ENCODE peak calls at places on chromosomes 7 and 10, in six cellular contexts. One of them, this sample, is unnamed.

GRCh38 chr10:61836888-61837747 is 64.4 kb upstream of the ARID5B start:
- DNase-seq in GM12878: no peak
- DNase-seq in HCT116: peak
- DNase-seq in NB4: no peak
- DNase-seq in transverse colon: no peak
- DNase-seq in AG04450: peak
- DNase-seq in this sample: peak

GRCh38 chr7:144869072-144869471 is 33.2 kb upstream of the TPK1 start:
- DNase-seq in GM12878: no peak
- DNase-seq in HCT116: no peak
- DNase-seq in NB4: no peak
- DNase-seq in transverse colon: no peak
- DNase-seq in AG04450: no peak
- DNase-seq in this sample: no peak

GRCh38 chr7:17939111-17939669 is 1.1 kb downstream of the SNX13 start:
- DNase-seq in GM12878: no peak
- DNase-seq in HCT116: no peak
- DNase-seq in NB4: no peak
- DNase-seq in transverse colon: no peak
- DNase-seq in AG04450: no peak
- DNase-seq in this sample: peak

GRCh38 chr10:73836427-73836826 is 25.0 kb upstream of the NDST2 start:
- DNase-seq in GM12878: no peak
- DNase-seq in HCT116: no peak
- DNase-seq in NB4: no peak
- DNase-seq in transverse colon: no peak
- DNase-seq in AG04450: no peak
- DNase-seq in this sample: peak

GRCh38 chr7:72336887-72337821 is 75.0 kb downstream of the CALN1 start:
- DNase-seq in GM12878: no peak
- DNase-seq in HCT116: no peak
- DNase-seq in NB4: no peak
- DNase-seq in transverse colon: no peak
- DNase-seq in AG04450: no peak
- DNase-seq in this sample: no peak

GRCh38 chr10:74453151-74453550 is 302.1 kb downstream of the ADK start:
- DNase-seq in GM12878: no peak
- DNase-seq in HCT116: no peak
- DNase-seq in NB4: no peak
- DNase-seq in transverse colon: no peak
- DNase-seq in AG04450: no peak
- DNase-seq in this sample: no peak

GRCh38 chr10:124077216-124077615 is 16.2 kb downstream of the CHST15 start:
- DNase-seq in GM12878: no peak
- DNase-seq in HCT116: no peak
- DNase-seq in NB4: no peak
- DNase-seq in transverse colon: no peak
- DNase-seq in AG04450: no peak
- DNase-seq in this sample: no peak

GRCh38 chr10:79063661-79064490 is 4.9 kb upstream of the ZMIZ1 start:
- DNase-seq in GM12878: no peak
- DNase-seq in HCT116: no peak
- DNase-seq in NB4: no peak
- DNase-seq in transverse colon: peak
- DNase-seq in AG04450: no peak
- DNase-seq in this sample: no peak

GRCh38 chr7:13848576-13849527 is 140.6 kb downstream of the ETV1 start:
- DNase-seq in GM12878: no peak
- DNase-seq in HCT116: no peak
- DNase-seq in NB4: no peak
- DNase-seq in transverse colon: no peak
- DNase-seq in AG04450: no peak
- DNase-seq in this sample: peak

GRCh38 chr7:1815051-1815481 is 145.0 kb downstream of the ELFN1 start:
- DNase-seq in GM12878: no peak
- DNase-seq in HCT116: no peak
- DNase-seq in NB4: peak
- DNase-seq in transverse colon: no peak
- DNase-seq in AG04450: no peak
- DNase-seq in this sample: no peak

GRCh38 chr10:6037975-6038624 is 24.1 kb downstream of the IL2RA start:
- DNase-seq in GM12878: no peak
- DNase-seq in HCT116: no peak
- DNase-seq in NB4: no peak
- DNase-seq in transverse colon: no peak
- DNase-seq in AG04450: no peak
- DNase-seq in this sample: no peak

GRCh38 chr10:28184810-28185209 is 118.1 kb downstream of the MPP7 start:
- DNase-seq in GM12878: no peak
- DNase-seq in HCT116: no peak
- DNase-seq in NB4: no peak
- DNase-seq in transverse colon: no peak
- DNase-seq in AG04450: no peak
- DNase-seq in this sample: no peak

GRCh38 chr7:16357921-16358320 is 63.4 kb downstream of the CRPPA start:
- DNase-seq in GM12878: no peak
- DNase-seq in HCT116: no peak
- DNase-seq in NB4: no peak
- DNase-seq in transverse colon: no peak
- DNase-seq in AG04450: no peak
- DNase-seq in this sample: no peak

GRCh38 chr10:44966129-44966815 is 6.7 kb downstream of the RASSF4 start:
- DNase-seq in GM12878: no peak
- DNase-seq in HCT116: no peak
- DNase-seq in NB4: no peak
- DNase-seq in transverse colon: no peak
- DNase-seq in AG04450: no peak
- DNase-seq in this sample: no peak

GRCh38 chr7:18356195-18356645 is 139.3 kb upstream of the HDAC9 start:
- DNase-seq in GM12878: no peak
- DNase-seq in HCT116: peak
- DNase-seq in NB4: peak
- DNase-seq in transverse colon: no peak
- DNase-seq in AG04450: no peak
- DNase-seq in this sample: peak

GRCh38 chr10:15227611-15228372 is 59.3 kb upstream of the NMT2 start:
- DNase-seq in GM12878: no peak
- DNase-seq in HCT116: no peak
- DNase-seq in NB4: no peak
- DNase-seq in transverse colon: no peak
- DNase-seq in AG04450: peak
- DNase-seq in this sample: peak

GRCh38 chr10:31816318-31816717 is 112.3 kb downstream of the ARHGAP12 start:
- DNase-seq in GM12878: no peak
- DNase-seq in HCT116: no peak
- DNase-seq in NB4: no peak
- DNase-seq in transverse colon: no peak
- DNase-seq in AG04450: no peak
- DNase-seq in this sample: peak

DNA sequence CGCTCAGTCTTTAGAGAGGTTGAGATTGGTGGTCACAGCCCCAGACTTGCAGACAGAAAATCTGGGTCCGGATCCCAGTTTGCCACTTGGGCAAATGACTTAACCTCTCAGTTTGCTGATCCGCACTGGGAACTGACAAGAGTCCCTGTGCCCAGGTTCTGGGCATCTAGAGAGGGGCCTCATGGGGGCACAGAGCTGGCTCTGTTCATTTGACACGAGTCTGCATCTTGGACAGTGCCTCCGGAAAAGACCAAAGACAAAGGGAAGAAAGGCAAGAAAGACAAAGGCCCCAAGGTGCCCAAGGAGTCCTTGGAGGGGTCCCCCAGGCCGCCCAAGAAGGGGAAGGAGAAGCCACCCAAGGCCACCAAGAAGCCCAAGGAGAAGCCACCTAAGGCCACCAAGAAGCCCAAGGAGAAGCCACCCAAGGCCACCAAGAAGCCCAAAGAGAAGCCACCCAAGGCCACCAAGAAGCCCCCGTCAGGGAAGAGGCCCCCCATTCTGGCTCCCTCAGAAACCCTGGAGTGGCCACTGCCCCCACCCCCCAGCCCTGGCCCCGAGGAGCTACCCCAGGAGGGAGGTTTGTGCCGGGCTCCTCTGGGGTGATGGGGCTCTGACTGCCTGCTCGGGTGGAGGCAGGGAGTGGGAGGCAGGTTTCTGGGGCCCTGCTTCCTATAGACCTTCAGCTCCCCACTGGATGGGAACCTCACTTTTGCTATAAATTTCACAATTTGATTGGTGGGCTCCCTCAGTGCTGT is 2.3 kb downstream of the AEBP1 start:
- DNase-seq in GM12878: no peak
- DNase-seq in HCT116: no peak
- DNase-seq in NB4: no peak
- DNase-seq in transverse colon: no peak
- DNase-seq in AG04450: no peak
- DNase-seq in this sample: no peak
- H3K4me3 ChIP-seq in GM12878: no peak
- H3K4me3 ChIP-seq in HCT116: no peak
- H3K4me3 ChIP-seq in NB4: no peak
- H3K4me3 ChIP-seq in transverse colon: no peak
- H3K4me3 ChIP-seq in AG04450: no peak
- H3K4me3 ChIP-seq in this sample: peak

GRCh38 chr10:114301177-114301576 is 62.1 kb downstream of the VWA2 start:
- DNase-seq in GM12878: no peak
- DNase-seq in HCT116: no peak
- DNase-seq in NB4: no peak
- DNase-seq in transverse colon: no peak
- DNase-seq in AG04450: no peak
- DNase-seq in this sample: no peak
- TF ChIP-seq CTCF in GM12878: no peak
- TF ChIP-seq CTCF in HCT116: no peak
- TF ChIP-seq CTCF in NB4: no peak
- TF ChIP-seq CTCF in transverse colon: no peak
- TF ChIP-seq CTCF in AG04450: no peak
- TF ChIP-seq CTCF in this sample: no peak

DNA sequence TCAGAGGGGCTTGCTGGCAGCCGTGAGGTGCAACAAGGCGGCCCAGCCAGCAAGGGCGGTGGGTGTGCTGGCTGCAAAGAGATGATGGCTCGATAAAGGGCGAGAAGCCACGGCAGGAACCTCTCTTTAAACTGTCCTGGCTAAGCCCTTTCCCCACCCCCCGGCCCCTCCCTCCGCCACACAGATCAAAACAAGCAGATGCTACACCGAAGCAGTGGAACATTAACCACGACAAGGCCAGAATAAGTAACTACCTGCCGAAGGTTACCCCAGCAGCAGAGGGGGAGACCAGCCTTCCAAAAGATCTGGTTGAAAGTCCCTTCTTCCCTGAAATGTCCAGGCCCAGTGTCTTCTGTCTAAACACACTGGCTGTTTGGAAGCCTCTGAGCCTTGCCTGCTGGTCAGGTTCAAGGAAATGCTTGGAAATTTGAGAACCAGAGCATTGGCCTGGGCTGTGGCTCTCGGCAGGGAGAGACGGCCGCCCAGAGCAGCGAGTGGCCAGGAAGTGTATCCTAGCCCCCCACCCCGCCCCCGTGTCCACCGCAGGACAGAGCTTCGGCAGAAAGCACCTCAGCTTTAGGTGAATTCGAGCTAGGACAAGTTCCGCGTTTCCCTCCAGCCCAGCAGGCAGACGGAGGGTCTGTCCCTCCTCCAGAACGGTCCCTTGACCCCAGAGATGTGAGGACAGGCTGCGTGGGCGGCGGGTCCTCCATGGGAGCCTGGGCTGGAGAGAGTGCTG is 2.1 kb downstream of the FAM20C start:
- DNase-seq in GM12878: no peak
- DNase-seq in HCT116: no peak
- DNase-seq in NB4: no peak
- DNase-seq in transverse colon: no peak
- DNase-seq in AG04450: no peak
- DNase-seq in this sample: peak
- H3K4me3 ChIP-seq in GM12878: no peak
- H3K4me3 ChIP-seq in HCT116: peak
- H3K4me3 ChIP-seq in NB4: no peak
- H3K4me3 ChIP-seq in transverse colon: peak
- H3K4me3 ChIP-seq in AG04450: peak
- H3K4me3 ChIP-seq in this sample: peak

DNA sequence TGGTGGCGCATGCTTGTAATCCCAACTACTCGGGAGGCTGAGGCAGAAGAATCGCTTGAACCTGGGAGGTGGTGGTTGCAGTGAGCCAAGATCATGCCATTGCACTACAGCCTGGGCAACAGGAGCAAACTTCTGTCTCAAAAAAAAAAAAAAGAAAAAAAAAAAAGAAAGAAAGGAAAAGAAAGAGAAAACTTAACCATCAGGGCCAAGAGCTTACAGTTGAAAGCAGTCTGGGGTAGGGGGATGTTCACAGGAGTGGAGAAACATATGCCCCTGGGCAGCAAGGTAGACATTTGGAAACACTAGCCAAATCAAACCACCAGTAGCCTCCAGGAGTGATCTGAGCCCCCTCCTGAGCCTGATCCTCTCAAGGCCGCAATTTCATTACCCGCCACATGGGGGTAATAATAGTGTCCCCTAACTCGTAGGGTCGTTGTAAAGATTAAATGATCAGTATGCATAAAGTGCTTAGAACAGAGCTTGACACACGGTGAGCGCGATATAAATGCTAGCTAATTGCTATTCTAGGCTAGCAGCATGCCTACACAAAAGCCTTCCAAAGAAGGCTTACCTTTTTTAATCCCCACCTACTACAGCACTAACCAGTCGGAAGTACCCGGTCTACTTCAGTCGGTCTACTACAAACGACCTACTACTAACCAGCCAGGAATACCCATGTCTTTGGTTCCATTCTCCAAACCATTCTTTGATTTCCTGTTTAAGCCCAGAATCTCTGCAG is 274.3 kb upstream of the NEBL start:
- DNase-seq in GM12878: no peak
- DNase-seq in HCT116: peak
- DNase-seq in NB4: no peak
- DNase-seq in transverse colon: no peak
- DNase-seq in AG04450: no peak
- DNase-seq in this sample: no peak
- TF ChIP-seq CTCF in GM12878: no peak
- TF ChIP-seq CTCF in HCT116: no peak
- TF ChIP-seq CTCF in NB4: no peak
- TF ChIP-seq CTCF in transverse colon: no peak
- TF ChIP-seq CTCF in AG04450: peak
- TF ChIP-seq CTCF in this sample: peak

GRCh38 chr10:103188853-103189252 is 4.2 kb downstream of the NT5C2 start:
- DNase-seq in GM12878: no peak
- DNase-seq in HCT116: no peak
- DNase-seq in NB4: no peak
- DNase-seq in transverse colon: no peak
- DNase-seq in AG04450: no peak
- DNase-seq in this sample: no peak
- H3K4me3 ChIP-seq in GM12878: no peak
- H3K4me3 ChIP-seq in HCT116: no peak
- H3K4me3 ChIP-seq in NB4: no peak
- H3K4me3 ChIP-seq in transverse colon: no peak
- H3K4me3 ChIP-seq in AG04450: no peak
- H3K4me3 ChIP-seq in this sample: no peak

GRCh38 chr7:156104501-156105336 is 292.5 kb upstream of the SHH start:
- DNase-seq in GM12878: no peak
- DNase-seq in HCT116: no peak
- DNase-seq in NB4: no peak
- DNase-seq in transverse colon: no peak
- DNase-seq in AG04450: no peak
- DNase-seq in this sample: no peak
- TF ChIP-seq CTCF in GM12878: no peak
- TF ChIP-seq CTCF in HCT116: no peak
- TF ChIP-seq CTCF in NB4: no peak
- TF ChIP-seq CTCF in transverse colon: no peak
- TF ChIP-seq CTCF in AG04450: no peak
- TF ChIP-seq CTCF in this sample: no peak

This sample was measured in fibroblast of pulmonary artery.